ENCODE peak calls at places on chromosomes 5 and 9, in six cellular contexts. W is T-helper 1 cell, Q is kidney tubule cell, O is fibroblast of the conjunctiva, X is neural crest cell, P is neuronal stem cell. A is an unnamed sample.
A peak's percentile ranks its signal among the peaks of the same experiment; 100 is the strongest.

GRCh38 chr5:50582699-50583098 is 83.7 kb upstream of the PARP8 start:
- DNase-seq in W (no peak), Q (no peak), P (no peak), X (no peak), O (no peak), A (no peak)

GRCh38 chr5:99032234-99033013 is 103.6 kb upstream of the CHD1 start:
- DNase-seq in X (peak; percentile 47), W (no peak), Q (peak; percentile 72), P (peak; percentile 44), O (peak; percentile 79), A (peak; percentile 82)

GRCh38 chr5:39523821-39524220 is 99.0 kb upstream of the DAB2 start:
- DNase-seq in X (no peak), O (no peak), Q (no peak), W (no peak), P (no peak), A (no peak)

GRCh38 chr5:82735160-82735789 is 341.9 kb downstream of the TMEM167A start:
- DNase-seq in Q (peak; percentile 52), W (no peak), P (no peak), X (no peak), O (no peak), A (no peak)

GRCh38 chr9:2955616-2956015 is 111.7 kb upstream of the PUM3 start:
- DNase-seq in W (no peak), X (no peak), P (no peak), Q (no peak), O (no peak), A (no peak)

GRCh38 chr5:57277085-57277484 is 103.2 kb downstream of the GPBP1 start:
- DNase-seq in X (no peak), Q (peak; percentile 41), W (no peak), P (no peak), O (peak; percentile 6), A (no peak)

GRCh38 chr5:111069839-111070238 is 1.7 kb upstream of the TSLP start:
- DNase-seq in W (no peak), O (peak; percentile 31), X (no peak), Q (peak; percentile 22), P (no peak), A (no peak)

GRCh38 chr5:1967716-1968115 is 85.0 kb upstream of the IRX4 start:
- DNase-seq in W (no peak), X (no peak), O (no peak), P (no peak), Q (no peak), A (no peak)

GRCh38 chr9:78130004-78130403 is 98.4 kb upstream of the GNAQ start:
- DNase-seq in P (no peak), O (peak; percentile 81), X (peak; percentile 29), W (no peak), Q (peak; percentile 28), A (peak; percentile 90)

GRCh38 chr9:109469646-109470358 is 28.3 kb downstream of the PTPN3 start:
- DNase-seq in X (peak; percentile 66), Q (peak; percentile 84), P (peak; percentile 55), O (peak; percentile 71), W (no peak), A (peak; percentile 77)

GRCh38 chr5:65539827-65540226 is 23.1 kb downstream of the CENPK start:
- DNase-seq in W (no peak), Q (peak; percentile 1), X (no peak), P (no peak), O (no peak), A (no peak)

GRCh38 chr5:180345186-180345585 is 8.0 kb downstream of the GFPT2 start:
- DNase-seq in P (no peak), X (no peak), Q (no peak), O (no peak), W (no peak), A (no peak)

GRCh38 chr5:170545313-170545712 is 41.5 kb downstream of the KCNIP1 start:
- DNase-seq in Q (no peak), X (no peak), O (no peak), W (no peak), P (no peak), A (no peak)

GRCh38 chr9:786405-786804 is 55.1 kb upstream of the DMRT1 start:
- DNase-seq in O (no peak), Q (no peak), W (no peak), P (no peak), X (no peak), A (no peak)

GRCh38 chr5:150623152-150623877 is 17.1 kb upstream of the SYNPO start:
- DNase-seq in O (no peak), Q (no peak), W (no peak), P (no peak), X (no peak), A (no peak)

GRCh38 chr9:114089206-114089840 is 9.8 kb downstream of the KIF12 start:
- DNase-seq in O (no peak), P (no peak), Q (no peak), X (no peak), W (no peak), A (no peak)

GRCh38 chr5:56845904-56846479 is 30.6 kb downstream of the MAP3K1 start:
- DNase-seq in P (no peak), X (no peak), O (no peak), Q (no peak), W (no peak), A (no peak)

GRCh38 chr5:138305797-138306196 is 25.8 kb downstream of the CDC25C start:
- DNase-seq in Q (no peak), O (no peak), P (no peak), X (no peak), W (no peak), A (no peak)

GRCh38 chr5:9596833-9597232 is 33.3 kb downstream of the TAS2R1 start:
- DNase-seq in P (no peak), X (no peak), W (no peak), Q (no peak), O (no peak), A (no peak)

GRCh38 chr9:137918331-137919094 is 40.9 kb downstream of the CACNA1B start:
- DNase-seq in P (no peak), W (no peak), X (no peak), O (no peak), Q (peak; percentile 22), A (peak; percentile 14)

GRCh38 chr5:172932313-172933017 is 26.8 kb upstream of the RPL26L1 start:
- DNase-seq in Q (peak; percentile 84), P (peak; percentile 48), O (no peak), X (peak; percentile 65), W (peak; percentile 64), A (peak; percentile 29)

GRCh38 chr5:179152941-179153340 is 92.8 kb downstream of the ZNF354C start:
- DNase-seq in X (no peak), Q (no peak), W (no peak), P (no peak), O (no peak), A (no peak)

GRCh38 chr5:79023323-79023722 is 38.2 kb upstream of the ARSB start:
- DNase-seq in Q (no peak), O (no peak), P (no peak), X (no peak), W (no peak), A (no peak)

GRCh38 chr5:6729400-6730310 is 16.4 kb downstream of the TENT4A start:
- DNase-seq in W (no peak), O (no peak), X (no peak), P (no peak), Q (peak; percentile 8), A (no peak)

GRCh38 chr5:59543826-59544442 is 349.6 kb downstream of the PDE4D start:
- DNase-seq in O (no peak), Q (peak; percentile 83), X (no peak), W (no peak), P (no peak), A (no peak)

GRCh38 chr9:126668058-126668457 is 54.3 kb downstream of the LMX1B start:
- DNase-seq in X (no peak), W (no peak), P (no peak), Q (no peak), O (no peak), A (no peak)

GRCh38 chr9:94624621-94625020 is 14.7 kb downstream of the FBP1 start:
- DNase-seq in X (no peak), P (no peak), Q (no peak), W (no peak), O (no peak), A (no peak)

GRCh38 chr5:12668564-12668963 is 764.3 kb upstream of the CTNND2 start:
- DNase-seq in P (no peak), O (no peak), Q (no peak), W (no peak), X (no peak), A (no peak)